ENCODE peak calls at places on chromosomes 12 and 14, in seven cellular contexts. I is Panc1, R is GM04503, W is ovary, L is T-cell, N is NT2/D1, A is omental fat pad. F is an unnamed sample.

GRCh38 chr12:26727482-26728204 is 105.4 kb downstream of the ITPR2 start:
- DNase-seq in I (no peak), R (no peak), W (no peak), L (no peak), N (no peak), A (no peak), F (no peak)

GRCh38 chr12:52692253-52692652 is 11.1 kb downstream of the KRT77 start:
- DNase-seq in I (no peak), R (no peak), W (no peak), L (no peak), N (no peak), A (no peak), F (no peak)

GRCh38 chr14:50796391-50796790 is 34.6 kb downstream of the NIN start:
- DNase-seq in I (no peak), R (no peak), W (no peak), L (no peak), N (no peak), A (no peak), F (no peak)

GRCh38 chr12:4806439-4807115 is 86.4 kb downstream of the GALNT8 start:
- DNase-seq in I (no peak), R (no peak), W (no peak), L (no peak), N (no peak), A (no peak), F (no peak)

GRCh38 chr14:103308717-103309616 is 25.1 kb upstream of the EIF5 start:
- DNase-seq in I (no peak), R (no peak), W (no peak), L (no peak), N (no peak), A (no peak), F (no peak)

GRCh38 chr12:32049956-32050355 is 56.7 kb upstream of the BICD1 start:
- DNase-seq in I (no peak), R (no peak), W (no peak), L (no peak), N (no peak), A (no peak), F (no peak)

GRCh38 chr14:67345583-67345982 is 14.0 kb downstream of the ATP6V1D start:
- DNase-seq in I (no peak), R (no peak), W (no peak), L (no peak), N (no peak), A (no peak), F (no peak)

GRCh38 chr12:108821407-108822397 is 35.7 kb downstream of the SSH1 start:
- DNase-seq in I (no peak), R (no peak), W (no peak), L (no peak), N (no peak), A (no peak), F (peak)

GRCh38 chr12:127722651-127723050 is 544.3 kb upstream of the TMEM132C start:
- DNase-seq in I (no peak), R (no peak), W (no peak), L (no peak), N (no peak), A (no peak), F (no peak)

GRCh38 chr12:58372298-58372697 is 430.9 kb downstream of the ATP23 start:
- DNase-seq in I (no peak), R (no peak), W (no peak), L (no peak), N (no peak), A (no peak), F (no peak)

GRCh38 chr12:19848426-19848825 is 409.1 kb downstream of the AEBP2 start:
- DNase-seq in I (no peak), R (no peak), W (no peak), L (no peak), N (no peak), A (no peak), F (no peak)

GRCh38 chr14:59482471-59483331 is 1.5 kb downstream of the L3HYPDH start:
- DNase-seq in I (peak), R (peak), W (no peak), L (no peak), N (no peak), A (peak), F (peak)

GRCh38 chr12:129075451-129076208 is 222.4 kb downstream of the GLT1D1 start:
- DNase-seq in I (no peak), R (no peak), W (no peak), L (no peak), N (no peak), A (no peak), F (no peak)

GRCh38 chr12:57893460-57894353 is 47.2 kb upstream of the CTDSP2 start:
- DNase-seq in I (no peak), R (peak), W (peak), L (no peak), N (peak), A (peak), F (no peak)

GRCh38 chr14:49942090-49942489 is 49.2 kb downstream of the ARF6 start:
- DNase-seq in I (no peak), R (no peak), W (no peak), L (no peak), N (no peak), A (no peak), F (no peak)

GRCh38 chr12:3263939-3264699 is 186.9 kb downstream of the TSPAN9 start:
- DNase-seq in I (no peak), R (no peak), W (no peak), L (no peak), N (no peak), A (no peak), F (no peak)

F was measured in ACHN.